ENCODE peak calls at places on chromosomes 2 and 18, in four cellular contexts. One of them, this sample, is unnamed.

GRCh38 chr2:29568135-29568534 is 353.3 kb downstream of the ALK start:
- DNase-seq in KBM-7: no peak
- DNase-seq in HTR-8/SVneo: no peak
- DNase-seq in GM23338: no peak
- DNase-seq in this sample: no peak

GRCh38 chr2:232276739-232277313 is 101.7 kb upstream of the ALPP start:
- DNase-seq in GM23338: peak
- DNase-seq in HTR-8/SVneo: no peak
- DNase-seq in KBM-7: no peak
- DNase-seq in this sample: no peak

GRCh38 chr18:42306208-42306980 is 351.4 kb downstream of the PIK3C3 start:
- DNase-seq in KBM-7: no peak
- DNase-seq in GM23338: no peak
- DNase-seq in HTR-8/SVneo: no peak
- DNase-seq in this sample: no peak

GRCh38 chr18:49019446-49020045 is 68.8 kb upstream of the SMAD7 start:
- DNase-seq in GM23338: no peak
- DNase-seq in KBM-7: no peak
- DNase-seq in HTR-8/SVneo: no peak
- DNase-seq in this sample: no peak

GRCh38 chr2:218017211-218018053 is 14.6 kb upstream of the TNS1 start:
- DNase-seq in KBM-7: no peak
- DNase-seq in HTR-8/SVneo: no peak
- DNase-seq in GM23338: no peak
- DNase-seq in this sample: no peak

GRCh38 chr18:26536032-26536431 is 12.3 kb downstream of the KCTD1 start:
- DNase-seq in HTR-8/SVneo: no peak
- DNase-seq in GM23338: no peak
- DNase-seq in KBM-7: no peak
- DNase-seq in this sample: no peak

GRCh38 chr2:65465857-65466256 is 33.5 kb upstream of the SPRED2 start:
- DNase-seq in HTR-8/SVneo: no peak
- DNase-seq in KBM-7: no peak
- DNase-seq in GM23338: no peak
- DNase-seq in this sample: no peak

GRCh38 chr2:74507926-74508520 is 528 bp upstream of the PCGF1 start:
- DNase-seq in HTR-8/SVneo: no peak
- DNase-seq in GM23338: peak
- DNase-seq in KBM-7: no peak
- DNase-seq in this sample: no peak

GRCh38 chr18:45416168-45416567 is 199.1 kb upstream of the SLC14A2 start:
- DNase-seq in HTR-8/SVneo: no peak
- DNase-seq in GM23338: peak
- DNase-seq in KBM-7: no peak
- DNase-seq in this sample: no peak

GRCh38 chr18:63016270-63016669 is 300.9 kb downstream of the PHLPP1 start:
- DNase-seq in HTR-8/SVneo: peak
- DNase-seq in GM23338: peak
- DNase-seq in KBM-7: peak
- DNase-seq in this sample: peak

GRCh38 chr2:43251171-43251731 is 24.8 kb upstream of the ZFP36L2 start:
- DNase-seq in HTR-8/SVneo: peak
- DNase-seq in KBM-7: no peak
- DNase-seq in GM23338: no peak
- DNase-seq in this sample: no peak

GRCh38 chr2:230865766-230866703 is 1.3 kb downstream of the ITM2C start:
- DNase-seq in KBM-7: peak
- DNase-seq in GM23338: peak
- DNase-seq in HTR-8/SVneo: no peak
- DNase-seq in this sample: peak

GRCh38 chr2:96701636-96702035 is 38.2 kb downstream of the LMAN2L start:
- DNase-seq in HTR-8/SVneo: no peak
- DNase-seq in GM23338: no peak
- DNase-seq in KBM-7: no peak
- DNase-seq in this sample: no peak

GRCh38 chr2:232214053-232214452 is 164.5 kb upstream of the ALPP start:
- DNase-seq in KBM-7: no peak
- DNase-seq in GM23338: no peak
- DNase-seq in HTR-8/SVneo: no peak
- DNase-seq in this sample: no peak

GRCh38 chr18:70501358-70501757 is 212.5 kb downstream of the SOCS6 start:
- DNase-seq in GM23338: no peak
- DNase-seq in HTR-8/SVneo: no peak
- DNase-seq in KBM-7: no peak
- DNase-seq in this sample: no peak

GRCh38 chr2:236177604-236177966 is 9.4 kb upstream of the GBX2 start:
- DNase-seq in HTR-8/SVneo: no peak
- DNase-seq in GM23338: peak
- DNase-seq in KBM-7: peak
- DNase-seq in this sample: no peak

GRCh38 chr18:23307567-23308295 is 145.4 kb upstream of the RIOK3 start:
- DNase-seq in HTR-8/SVneo: no peak
- DNase-seq in KBM-7: no peak
- DNase-seq in GM23338: no peak
- DNase-seq in this sample: peak

GRCh38 chr2:196660264-196660663 is 20.7 kb downstream of the CCDC150 start:
- DNase-seq in HTR-8/SVneo: peak
- DNase-seq in GM23338: no peak
- DNase-seq in KBM-7: no peak
- DNase-seq in this sample: no peak

GRCh38 chr2:172248381-172249173 is 145.9 kb upstream of the DLX2 start:
- DNase-seq in KBM-7: no peak
- DNase-seq in GM23338: peak
- DNase-seq in HTR-8/SVneo: peak
- DNase-seq in this sample: no peak

GRCh38 chr2:104872866-104873688 is 19.2 kb downstream of the POU3F3 start:
- DNase-seq in KBM-7: peak
- DNase-seq in HTR-8/SVneo: peak
- DNase-seq in GM23338: peak
- DNase-seq in this sample: peak

GRCh38 chr2:127170452-127171197 is 49.5 kb downstream of the CYP27C1 start:
- DNase-seq in GM23338: no peak
- DNase-seq in HTR-8/SVneo: no peak
- DNase-seq in KBM-7: no peak
- DNase-seq in this sample: no peak

GRCh38 chr2:9565436-9566153 is 10.0 kb upstream of the ADAM17 start:
- DNase-seq in KBM-7: no peak
- DNase-seq in GM23338: no peak
- DNase-seq in HTR-8/SVneo: peak
- DNase-seq in this sample: no peak

GRCh38 chr2:240926516-240927389 is 20.6 kb downstream of the CROCC2 start:
- DNase-seq in GM23338: no peak
- DNase-seq in KBM-7: no peak
- DNase-seq in HTR-8/SVneo: no peak
- DNase-seq in this sample: no peak

GRCh38 chr18:34796013-34796657 is 86.0 kb downstream of the DTNA start:
- DNase-seq in GM23338: no peak
- DNase-seq in HTR-8/SVneo: no peak
- DNase-seq in KBM-7: no peak
- DNase-seq in this sample: no peak

GRCh38 chr18:10726198-10727068 is 200.6 kb downstream of the NAPG start:
- DNase-seq in KBM-7: no peak
- DNase-seq in GM23338: no peak
- DNase-seq in HTR-8/SVneo: no peak
- DNase-seq in this sample: no peak

GRCh38 chr2:189336276-189336975 is 104.8 kb upstream of the WDR75 start:
- DNase-seq in KBM-7: no peak
- DNase-seq in HTR-8/SVneo: no peak
- DNase-seq in GM23338: no peak
- DNase-seq in this sample: no peak

GRCh38 chr2:197575987-197576386 is 60.1 kb downstream of the MOB4 start:
- DNase-seq in GM23338: no peak
- DNase-seq in KBM-7: no peak
- DNase-seq in HTR-8/SVneo: no peak
- DNase-seq in this sample: no peak

GRCh38 chr2:142136571-142136970 is 5.8 kb upstream of the LRP1B start:
- DNase-seq in KBM-7: no peak
- DNase-seq in HTR-8/SVneo: no peak
- DNase-seq in GM23338: no peak
- DNase-seq in this sample: no peak

GRCh38 chr2:42046819-42047487 is 868 bp upstream of the PKDCC start:
- DNase-seq in GM23338: peak
- DNase-seq in HTR-8/SVneo: no peak
- DNase-seq in KBM-7: peak
- DNase-seq in this sample: no peak